ENCODE peak calls at places on chromosomes 16 and 17, in ten cellular contexts. One of them, this sample, is unnamed.

GRCh38 chr17:60039096-60039495 is 39.6 kb downstream of the HEATR6 start:
- DNase-seq in activated T-helper 9 cell treated with anti-CD3 and anti-CD28 coated beads, Interleukin-2, amount 50 U/mL, for 16 hours: no peak
- DNase-seq in T-helper 2 cell: no peak
- DNase-seq in nucleus accumbens: no peak
- DNase-seq in B cell: no peak
- DNase-seq in Kasumi-1: no peak
- DNase-seq in astrocyte of the hippocampus: no peak
- DNase-seq in fibroblast of mammary gland: peak; percentile 7
- DNase-seq in NCI-H1092 treated with DMSO at 0.1 percent for 48 hours: no peak
- DNase-seq in NCI-H2081: no peak
- DNase-seq in this sample: no peak

GRCh38 chr16:12801511-12802042 is 2.1 kb downstream of the CPPED1 start:
- DNase-seq in fibroblast of mammary gland: peak; percentile 80
- DNase-seq in B cell: peak; percentile 26
- DNase-seq in T-helper 2 cell: no peak
- DNase-seq in NCI-H1092 treated with DMSO at 0.1 percent for 48 hours: no peak
- DNase-seq in nucleus accumbens: no peak
- DNase-seq in Kasumi-1: peak; percentile 60
- DNase-seq in NCI-H2081: no peak
- DNase-seq in astrocyte of the hippocampus: peak; percentile 74
- DNase-seq in activated T-helper 9 cell treated with anti-CD3 and anti-CD28 coated beads, Interleukin-2, amount 50 U/mL, for 16 hours: no peak
- DNase-seq in this sample: no peak

GRCh38 chr17:2274414-2274813 is 29.2 kb downstream of the SMG6 start:
- DNase-seq in fibroblast of mammary gland: no peak
- DNase-seq in NCI-H1092 treated with DMSO at 0.1 percent for 48 hours: no peak
- DNase-seq in NCI-H2081: no peak
- DNase-seq in Kasumi-1: no peak
- DNase-seq in nucleus accumbens: no peak
- DNase-seq in activated T-helper 9 cell treated with anti-CD3 and anti-CD28 coated beads, Interleukin-2, amount 50 U/mL, for 16 hours: no peak
- DNase-seq in T-helper 2 cell: no peak
- DNase-seq in B cell: no peak
- DNase-seq in astrocyte of the hippocampus: no peak
- DNase-seq in this sample: no peak

GRCh38 chr17:57406131-57406980 is 150.0 kb downstream of the MSI2 start:
- DNase-seq in NCI-H2081: no peak
- DNase-seq in nucleus accumbens: peak; percentile 64
- DNase-seq in B cell: no peak
- DNase-seq in astrocyte of the hippocampus: peak; percentile 98
- DNase-seq in NCI-H1092 treated with DMSO at 0.1 percent for 48 hours: no peak
- DNase-seq in fibroblast of mammary gland: no peak
- DNase-seq in activated T-helper 9 cell treated with anti-CD3 and anti-CD28 coated beads, Interleukin-2, amount 50 U/mL, for 16 hours: no peak
- DNase-seq in Kasumi-1: no peak
- DNase-seq in T-helper 2 cell: no peak
- DNase-seq in this sample: no peak

GRCh38 chr16:76176616-76177015 is 100.6 kb upstream of the CNTNAP4 start:
- DNase-seq in B cell: no peak
- DNase-seq in NCI-H2081: no peak
- DNase-seq in T-helper 2 cell: no peak
- DNase-seq in nucleus accumbens: no peak
- DNase-seq in fibroblast of mammary gland: no peak
- DNase-seq in Kasumi-1: no peak
- DNase-seq in NCI-H1092 treated with DMSO at 0.1 percent for 48 hours: no peak
- DNase-seq in activated T-helper 9 cell treated with anti-CD3 and anti-CD28 coated beads, Interleukin-2, amount 50 U/mL, for 16 hours: no peak
- DNase-seq in astrocyte of the hippocampus: no peak
- DNase-seq in this sample: no peak

GRCh38 chr17:47188266-47188665 is 829 bp downstream of the CDC27 start:
- DNase-seq in activated T-helper 9 cell treated with anti-CD3 and anti-CD28 coated beads, Interleukin-2, amount 50 U/mL, for 16 hours: no peak
- DNase-seq in NCI-H2081: no peak
- DNase-seq in Kasumi-1: no peak
- DNase-seq in astrocyte of the hippocampus: peak; percentile 46
- DNase-seq in fibroblast of mammary gland: peak; percentile 79
- DNase-seq in nucleus accumbens: no peak
- DNase-seq in B cell: no peak
- DNase-seq in NCI-H1092 treated with DMSO at 0.1 percent for 48 hours: no peak
- DNase-seq in T-helper 2 cell: no peak
- DNase-seq in this sample: no peak

GRCh38 chr16:7713244-7713643 is 380.6 kb downstream of the RBFOX1 start:
- DNase-seq in fibroblast of mammary gland: no peak
- DNase-seq in activated T-helper 9 cell treated with anti-CD3 and anti-CD28 coated beads, Interleukin-2, amount 50 U/mL, for 16 hours: no peak
- DNase-seq in B cell: no peak
- DNase-seq in astrocyte of the hippocampus: no peak
- DNase-seq in Kasumi-1: no peak
- DNase-seq in NCI-H1092 treated with DMSO at 0.1 percent for 48 hours: no peak
- DNase-seq in T-helper 2 cell: no peak
- DNase-seq in nucleus accumbens: no peak
- DNase-seq in NCI-H2081: no peak
- DNase-seq in this sample: no peak

GRCh38 chr17:55609737-55610201 is 98.5 kb upstream of the SMIM36 start:
- DNase-seq in Kasumi-1: no peak
- DNase-seq in astrocyte of the hippocampus: peak; percentile 29
- DNase-seq in activated T-helper 9 cell treated with anti-CD3 and anti-CD28 coated beads, Interleukin-2, amount 50 U/mL, for 16 hours: no peak
- DNase-seq in NCI-H1092 treated with DMSO at 0.1 percent for 48 hours: no peak
- DNase-seq in fibroblast of mammary gland: peak; percentile 84
- DNase-seq in T-helper 2 cell: no peak
- DNase-seq in NCI-H2081: no peak
- DNase-seq in nucleus accumbens: no peak
- DNase-seq in B cell: no peak
- DNase-seq in this sample: no peak

GRCh38 chr16:84976644-84977400 is 34.5 kb downstream of the ZDHHC7 start:
- DNase-seq in nucleus accumbens: no peak
- DNase-seq in B cell: no peak
- DNase-seq in fibroblast of mammary gland: no peak
- DNase-seq in NCI-H1092 treated with DMSO at 0.1 percent for 48 hours: no peak
- DNase-seq in T-helper 2 cell: no peak
- DNase-seq in activated T-helper 9 cell treated with anti-CD3 and anti-CD28 coated beads, Interleukin-2, amount 50 U/mL, for 16 hours: no peak
- DNase-seq in astrocyte of the hippocampus: peak; percentile 55
- DNase-seq in Kasumi-1: no peak
- DNase-seq in NCI-H2081: no peak
- DNase-seq in this sample: no peak

GRCh38 chr16:25950586-25951201 is 258.9 kb downstream of the HS3ST4 start:
- DNase-seq in astrocyte of the hippocampus: no peak
- DNase-seq in nucleus accumbens: no peak
- DNase-seq in B cell: no peak
- DNase-seq in NCI-H2081: no peak
- DNase-seq in NCI-H1092 treated with DMSO at 0.1 percent for 48 hours: no peak
- DNase-seq in activated T-helper 9 cell treated with anti-CD3 and anti-CD28 coated beads, Interleukin-2, amount 50 U/mL, for 16 hours: no peak
- DNase-seq in fibroblast of mammary gland: no peak
- DNase-seq in T-helper 2 cell: no peak
- DNase-seq in Kasumi-1: no peak
- DNase-seq in this sample: no peak

GRCh38 chr17:60586288-60586974 is 13.6 kb upstream of the PPM1D start:
- DNase-seq in NCI-H2081: no peak
- DNase-seq in T-helper 2 cell: no peak
- DNase-seq in activated T-helper 9 cell treated with anti-CD3 and anti-CD28 coated beads, Interleukin-2, amount 50 U/mL, for 16 hours: no peak
- DNase-seq in B cell: no peak
- DNase-seq in NCI-H1092 treated with DMSO at 0.1 percent for 48 hours: no peak
- DNase-seq in nucleus accumbens: no peak
- DNase-seq in fibroblast of mammary gland: no peak
- DNase-seq in astrocyte of the hippocampus: no peak
- DNase-seq in Kasumi-1: no peak
- DNase-seq in this sample: no peak

GRCh38 chr16:81567987-81568748 is 123.6 kb downstream of the CMIP start:
- DNase-seq in NCI-H2081: no peak
- DNase-seq in B cell: no peak
- DNase-seq in activated T-helper 9 cell treated with anti-CD3 and anti-CD28 coated beads, Interleukin-2, amount 50 U/mL, for 16 hours: peak; percentile 27
- DNase-seq in fibroblast of mammary gland: peak; percentile 47
- DNase-seq in NCI-H1092 treated with DMSO at 0.1 percent for 48 hours: no peak
- DNase-seq in Kasumi-1: no peak
- DNase-seq in nucleus accumbens: no peak
- DNase-seq in T-helper 2 cell: no peak
- DNase-seq in astrocyte of the hippocampus: peak; percentile 87
- DNase-seq in this sample: no peak

GRCh38 chr17:80798595-80799552 is 192.8 kb upstream of the CHMP6 start:
- DNase-seq in Kasumi-1: no peak
- DNase-seq in B cell: no peak
- DNase-seq in T-helper 2 cell: no peak
- DNase-seq in nucleus accumbens: no peak
- DNase-seq in astrocyte of the hippocampus: no peak
- DNase-seq in NCI-H1092 treated with DMSO at 0.1 percent for 48 hours: no peak
- DNase-seq in NCI-H2081: no peak
- DNase-seq in activated T-helper 9 cell treated with anti-CD3 and anti-CD28 coated beads, Interleukin-2, amount 50 U/mL, for 16 hours: no peak
- DNase-seq in fibroblast of mammary gland: no peak
- DNase-seq in this sample: no peak

GRCh38 chr17:1592751-1593629 is 30.4 kb upstream of the PITPNA start:
- DNase-seq in NCI-H1092 treated with DMSO at 0.1 percent for 48 hours: no peak
- DNase-seq in astrocyte of the hippocampus: no peak
- DNase-seq in T-helper 2 cell: no peak
- DNase-seq in fibroblast of mammary gland: no peak
- DNase-seq in nucleus accumbens: no peak
- DNase-seq in B cell: peak; percentile 95
- DNase-seq in Kasumi-1: no peak
- DNase-seq in activated T-helper 9 cell treated with anti-CD3 and anti-CD28 coated beads, Interleukin-2, amount 50 U/mL, for 16 hours: no peak
- DNase-seq in NCI-H2081: no peak
- DNase-seq in this sample: no peak

GRCh38 chr17:47801176-47801765 is 20.3 kb downstream of the OSBPL7 start:
- DNase-seq in NCI-H2081: no peak
- DNase-seq in B cell: peak; percentile 7
- DNase-seq in Kasumi-1: no peak
- DNase-seq in fibroblast of mammary gland: no peak
- DNase-seq in NCI-H1092 treated with DMSO at 0.1 percent for 48 hours: no peak
- DNase-seq in nucleus accumbens: no peak
- DNase-seq in activated T-helper 9 cell treated with anti-CD3 and anti-CD28 coated beads, Interleukin-2, amount 50 U/mL, for 16 hours: no peak
- DNase-seq in T-helper 2 cell: no peak
- DNase-seq in astrocyte of the hippocampus: no peak
- DNase-seq in this sample: no peak

GRCh38 chr17:79732804-79733691 is 2.3 kb downstream of the ENPP7 start:
- DNase-seq in nucleus accumbens: no peak
- DNase-seq in NCI-H2081: no peak
- DNase-seq in B cell: peak; percentile 69
- DNase-seq in astrocyte of the hippocampus: no peak
- DNase-seq in activated T-helper 9 cell treated with anti-CD3 and anti-CD28 coated beads, Interleukin-2, amount 50 U/mL, for 16 hours: no peak
- DNase-seq in fibroblast of mammary gland: no peak
- DNase-seq in Kasumi-1: no peak
- DNase-seq in NCI-H1092 treated with DMSO at 0.1 percent for 48 hours: no peak
- DNase-seq in T-helper 2 cell: no peak
- DNase-seq in this sample: no peak

GRCh38 chr16:85083051-85083639 is 29.1 kb downstream of the CIBAR2 start:
- DNase-seq in B cell: no peak
- DNase-seq in astrocyte of the hippocampus: no peak
- DNase-seq in NCI-H2081: no peak
- DNase-seq in NCI-H1092 treated with DMSO at 0.1 percent for 48 hours: no peak
- DNase-seq in Kasumi-1: peak; percentile 52
- DNase-seq in T-helper 2 cell: no peak
- DNase-seq in activated T-helper 9 cell treated with anti-CD3 and anti-CD28 coated beads, Interleukin-2, amount 50 U/mL, for 16 hours: no peak
- DNase-seq in nucleus accumbens: no peak
- DNase-seq in fibroblast of mammary gland: no peak
- DNase-seq in this sample: no peak

GRCh38 chr16:50627419-50627818 is 53.7 kb downstream of the SNX20 start:
- DNase-seq in nucleus accumbens: no peak
- DNase-seq in T-helper 2 cell: no peak
- DNase-seq in fibroblast of mammary gland: peak; percentile 21
- DNase-seq in B cell: peak; percentile 57
- DNase-seq in astrocyte of the hippocampus: peak; percentile 44
- DNase-seq in NCI-H2081: no peak
- DNase-seq in Kasumi-1: peak; percentile 36
- DNase-seq in NCI-H1092 treated with DMSO at 0.1 percent for 48 hours: peak; percentile 41
- DNase-seq in activated T-helper 9 cell treated with anti-CD3 and anti-CD28 coated beads, Interleukin-2, amount 50 U/mL, for 16 hours: no peak
- DNase-seq in this sample: peak; percentile 23

GRCh38 chr16:67701420-67701819 is 17.7 kb downstream of the GFOD2 start:
- DNase-seq in NCI-H2081: no peak
- DNase-seq in T-helper 2 cell: no peak
- DNase-seq in Kasumi-1: no peak
- DNase-seq in B cell: no peak
- DNase-seq in fibroblast of mammary gland: no peak
- DNase-seq in astrocyte of the hippocampus: no peak
- DNase-seq in NCI-H1092 treated with DMSO at 0.1 percent for 48 hours: no peak
- DNase-seq in nucleus accumbens: no peak
- DNase-seq in activated T-helper 9 cell treated with anti-CD3 and anti-CD28 coated beads, Interleukin-2, amount 50 U/mL, for 16 hours: no peak
- DNase-seq in this sample: no peak

GRCh38 chr17:82813299-82814051 is 26.3 kb downstream of the ZNF750 start:
- DNase-seq in activated T-helper 9 cell treated with anti-CD3 and anti-CD28 coated beads, Interleukin-2, amount 50 U/mL, for 16 hours: no peak
- DNase-seq in B cell: no peak
- DNase-seq in Kasumi-1: no peak
- DNase-seq in fibroblast of mammary gland: no peak
- DNase-seq in astrocyte of the hippocampus: no peak
- DNase-seq in T-helper 2 cell: no peak
- DNase-seq in NCI-H2081: no peak
- DNase-seq in NCI-H1092 treated with DMSO at 0.1 percent for 48 hours: no peak
- DNase-seq in nucleus accumbens: no peak
- DNase-seq in this sample: no peak

GRCh38 chr17:63780507-63780906 is 6.5 kb downstream of the DDX42 start:
- DNase-seq in B cell: no peak
- DNase-seq in fibroblast of mammary gland: peak; percentile 37
- DNase-seq in Kasumi-1: no peak
- DNase-seq in T-helper 2 cell: no peak
- DNase-seq in NCI-H1092 treated with DMSO at 0.1 percent for 48 hours: no peak
- DNase-seq in nucleus accumbens: no peak
- DNase-seq in activated T-helper 9 cell treated with anti-CD3 and anti-CD28 coated beads, Interleukin-2, amount 50 U/mL, for 16 hours: no peak
- DNase-seq in NCI-H2081: no peak
- DNase-seq in astrocyte of the hippocampus: peak; percentile 13
- DNase-seq in this sample: no peak

GRCh38 chr16:65122724-65122973 is 786 bp upstream of the CDH11 start:
- DNase-seq in fibroblast of mammary gland: no peak
- DNase-seq in activated T-helper 9 cell treated with anti-CD3 and anti-CD28 coated beads, Interleukin-2, amount 50 U/mL, for 16 hours: no peak
- DNase-seq in nucleus accumbens: no peak
- DNase-seq in NCI-H2081: no peak
- DNase-seq in Kasumi-1: no peak
- DNase-seq in NCI-H1092 treated with DMSO at 0.1 percent for 48 hours: no peak
- DNase-seq in T-helper 2 cell: no peak
- DNase-seq in B cell: no peak
- DNase-seq in astrocyte of the hippocampus: no peak
- DNase-seq in this sample: no peak

GRCh38 chr17:7479389-7480192 is at the start of gene ZBTB4:
- DNase-seq in activated T-helper 9 cell treated with anti-CD3 and anti-CD28 coated beads, Interleukin-2, amount 50 U/mL, for 16 hours: peak; percentile 59
- DNase-seq in nucleus accumbens: no peak
- DNase-seq in Kasumi-1: no peak
- DNase-seq in B cell: peak; percentile 96
- DNase-seq in NCI-H2081: peak; percentile 22
- DNase-seq in NCI-H1092 treated with DMSO at 0.1 percent for 48 hours: peak; percentile 31
- DNase-seq in T-helper 2 cell: peak; percentile 47
- DNase-seq in astrocyte of the hippocampus: peak; percentile 79
- DNase-seq in fibroblast of mammary gland: peak; percentile 22
- DNase-seq in this sample: peak; percentile 63

GRCh38 chr16:2535644-2536021 is 2.2 kb upstream of the PDPK1 start:
- DNase-seq in Kasumi-1: no peak
- DNase-seq in astrocyte of the hippocampus: peak; percentile 74
- DNase-seq in activated T-helper 9 cell treated with anti-CD3 and anti-CD28 coated beads, Interleukin-2, amount 50 U/mL, for 16 hours: no peak
- DNase-seq in T-helper 2 cell: no peak
- DNase-seq in fibroblast of mammary gland: peak; percentile 96
- DNase-seq in NCI-H1092 treated with DMSO at 0.1 percent for 48 hours: no peak
- DNase-seq in B cell: peak; percentile 1
- DNase-seq in NCI-H2081: no peak
- DNase-seq in nucleus accumbens: no peak
- DNase-seq in this sample: no peak

GRCh38 chr17:3571043-3571900 is 13.7 kb upstream of the TRPV3 start:
- DNase-seq in NCI-H1092 treated with DMSO at 0.1 percent for 48 hours: no peak
- DNase-seq in astrocyte of the hippocampus: no peak
- DNase-seq in fibroblast of mammary gland: no peak
- DNase-seq in B cell: no peak
- DNase-seq in nucleus accumbens: no peak
- DNase-seq in activated T-helper 9 cell treated with anti-CD3 and anti-CD28 coated beads, Interleukin-2, amount 50 U/mL, for 16 hours: no peak
- DNase-seq in Kasumi-1: no peak
- DNase-seq in NCI-H2081: no peak
- DNase-seq in T-helper 2 cell: no peak
- DNase-seq in this sample: no peak

GRCh38 chr17:29642171-29642611 is 19.5 kb upstream of the CORO6 start:
- DNase-seq in nucleus accumbens: no peak
- DNase-seq in NCI-H2081: peak; percentile 14
- DNase-seq in T-helper 2 cell: no peak
- DNase-seq in fibroblast of mammary gland: no peak
- DNase-seq in B cell: no peak
- DNase-seq in NCI-H1092 treated with DMSO at 0.1 percent for 48 hours: peak; percentile 51
- DNase-seq in activated T-helper 9 cell treated with anti-CD3 and anti-CD28 coated beads, Interleukin-2, amount 50 U/mL, for 16 hours: no peak
- DNase-seq in Kasumi-1: no peak
- DNase-seq in astrocyte of the hippocampus: no peak
- DNase-seq in this sample: no peak

GRCh38 chr17:247767-248166 is 66.3 kb upstream of the DOC2B start:
- DNase-seq in Kasumi-1: no peak
- DNase-seq in NCI-H2081: no peak
- DNase-seq in fibroblast of mammary gland: no peak
- DNase-seq in astrocyte of the hippocampus: no peak
- DNase-seq in T-helper 2 cell: no peak
- DNase-seq in B cell: no peak
- DNase-seq in NCI-H1092 treated with DMSO at 0.1 percent for 48 hours: no peak
- DNase-seq in nucleus accumbens: no peak
- DNase-seq in activated T-helper 9 cell treated with anti-CD3 and anti-CD28 coated beads, Interleukin-2, amount 50 U/mL, for 16 hours: no peak
- DNase-seq in this sample: no peak

GRCh38 chr16:72937916-72938315 is 110.0 kb downstream of the ZFHX3 start:
- DNase-seq in NCI-H2081: no peak
- DNase-seq in Kasumi-1: no peak
- DNase-seq in astrocyte of the hippocampus: no peak
- DNase-seq in T-helper 2 cell: no peak
- DNase-seq in fibroblast of mammary gland: no peak
- DNase-seq in B cell: no peak
- DNase-seq in nucleus accumbens: no peak
- DNase-seq in activated T-helper 9 cell treated with anti-CD3 and anti-CD28 coated beads, Interleukin-2, amount 50 U/mL, for 16 hours: no peak
- DNase-seq in NCI-H1092 treated with DMSO at 0.1 percent for 48 hours: no peak
- DNase-seq in this sample: no peak